ENCODE peak calls at places on chromosomes 4 and X, in ten cellular contexts. J, B, O, H, T, V, F, X, W and L are unnamed samples.

GRCh38 chr4:185304944-185305690 is 90.6 kb downstream of the LRP2BP start:
- DNase-seq in J (peak), B (peak), O (no peak), H (peak), T (no peak), V (peak), F (peak), X (peak), W (peak), L (peak)

GRCh38 chrX:9597361-9598035 is 132.6 kb downstream of the TBL1X start:
- DNase-seq in J (no peak), B (no peak), O (no peak), H (no peak), T (no peak), V (no peak), F (no peak), X (no peak), W (no peak), L (no peak)

GRCh38 chr4:7564242-7564641 is 129.5 kb upstream of the PSAPL1 start:
- DNase-seq in J (no peak), B (no peak), O (no peak), H (no peak), T (no peak), V (no peak), F (no peak), X (no peak), W (no peak), L (no peak)

GRCh38 chrX:47217121-47217851 is 1.2 kb upstream of the CDK16 start:
- DNase-seq in J (peak), B (peak), O (no peak), H (peak), T (no peak), V (peak), F (peak), X (peak), W (no peak), L (peak)

GRCh38 chr4:140754918-140755810 is 1.0 kb downstream of the TBC1D9 start:
- DNase-seq in J (no peak), B (no peak), O (no peak), H (no peak), T (no peak), V (no peak), F (no peak), X (no peak), W (no peak), L (no peak)

GRCh38 chr4:172481802-172482508 is 668.8 kb downstream of the GALNTL6 start:
- DNase-seq in J (no peak), B (no peak), O (no peak), H (no peak), T (no peak), V (no peak), F (no peak), X (no peak), W (no peak), L (no peak)

GRCh38 chr4:166839615-166840251 is 394.6 kb downstream of the SPOCK3 start:
- DNase-seq in J (no peak), B (no peak), O (no peak), H (no peak), T (no peak), V (no peak), F (no peak), X (no peak), W (no peak), L (no peak)

GRCh38 chr4:174156239-174156826 is 127.1 kb downstream of the FBXO8 start:
- DNase-seq in J (no peak), B (peak), O (no peak), H (no peak), T (no peak), V (peak), F (peak), X (no peak), W (no peak), L (peak)

GRCh38 chr4:82360298-82361177 is 13.3 kb downstream of the HNRNPD start:
- DNase-seq in J (no peak), B (peak), O (no peak), H (no peak), T (no peak), V (peak), F (no peak), X (peak), W (no peak), L (no peak)

GRCh38 chr4:15836362-15836761 is 58.2 kb downstream of the CD38 start:
- DNase-seq in J (no peak), B (no peak), O (no peak), H (no peak), T (no peak), V (no peak), F (no peak), X (no peak), W (no peak), L (no peak)

GRCh38 chr4:73662709-73663546 is 42.7 kb upstream of the RASSF6 start:
- DNase-seq in J (no peak), B (peak), O (no peak), H (no peak), T (no peak), V (peak), F (peak), X (no peak), W (no peak), L (no peak)

GRCh38 chr4:16126714-16127113 is 42.9 kb upstream of the PROM1 start:
- DNase-seq in J (no peak), B (no peak), O (no peak), H (no peak), T (no peak), V (no peak), F (no peak), X (no peak), W (no peak), L (no peak)

GRCh38 chr4:25113915-25114904 is 46.0 kb downstream of the SEPSECS start:
- DNase-seq in J (no peak), B (peak), O (no peak), H (no peak), T (peak), V (no peak), F (peak), X (no peak), W (no peak), L (no peak)

GRCh38 chr4:157075811-157076577 is at the start of gene GLRB:
- DNase-seq in J (peak), B (peak), O (no peak), H (peak), T (no peak), V (no peak), F (peak), X (peak), W (no peak), L (no peak)

GRCh38 chr4:829291-829690 is 3.4 kb upstream of the CPLX1 start:
- DNase-seq in J (peak), B (no peak), O (no peak), H (no peak), T (no peak), V (no peak), F (no peak), X (no peak), W (peak), L (no peak)

GRCh38 chrX:41333744-41333993 is 293 bp upstream of the DDX3X start:
- DNase-seq in J (no peak), B (peak), O (no peak), H (peak), T (no peak), V (peak), F (peak), X (no peak), W (no peak), L (peak)

GRCh38 chrX:150162141-150162540 is 201.0 kb upstream of the MAMLD1 start:
- DNase-seq in J (no peak), B (no peak), O (no peak), H (no peak), T (no peak), V (no peak), F (peak), X (no peak), W (no peak), L (no peak)

GRCh38 chr4:150699599-150699998 is 117.6 kb downstream of the MAB21L2 start:
- DNase-seq in J (no peak), B (no peak), O (no peak), H (no peak), T (no peak), V (no peak), F (peak), X (no peak), W (no peak), L (no peak)

GRCh38 chr4:165201806-165202205 is 5.6 kb upstream of the KLHL2 start:
- DNase-seq in J (no peak), B (peak), O (no peak), H (no peak), T (no peak), V (no peak), F (peak), X (no peak), W (no peak), L (no peak)

GRCh38 chr4:41160010-41160789 is 54.1 kb downstream of the APBB2 start:
- DNase-seq in J (no peak), B (peak), O (no peak), H (no peak), T (peak), V (no peak), F (peak), X (no peak), W (peak), L (no peak)

GRCh38 chr4:24282446-24282845 is 301.9 kb downstream of the DHX15 start:
- DNase-seq in J (no peak), B (no peak), O (no peak), H (no peak), T (no peak), V (no peak), F (no peak), X (no peak), W (no peak), L (no peak)

GRCh38 chrX:37509349-37509748 is 62.1 kb upstream of the LANCL3 start:
- DNase-seq in J (no peak), B (peak), O (no peak), H (no peak), T (no peak), V (peak), F (no peak), X (peak), W (no peak), L (no peak)

GRCh38 chr4:145567471-145567870 is 51.7 kb upstream of the MMAA start:
- DNase-seq in J (no peak), B (no peak), O (no peak), H (no peak), T (no peak), V (no peak), F (no peak), X (no peak), W (no peak), L (no peak)

GRCh38 chr4:3644849-3645627 is 112.8 kb upstream of the LRPAP1 start:
- DNase-seq in J (no peak), B (peak), O (no peak), H (no peak), T (peak), V (peak), F (peak), X (no peak), W (no peak), L (no peak)

GRCh38 chr4:142824368-142824767 is 21.7 kb downstream of the INPP4B start:
- DNase-seq in J (no peak), B (peak), O (no peak), H (no peak), T (no peak), V (no peak), F (peak), X (no peak), W (no peak), L (no peak)

GRCh38 chr4:146029939-146030710 is 91.5 kb upstream of the ZNF827 start:
- DNase-seq in J (no peak), B (no peak), O (peak), H (peak), T (no peak), V (no peak), F (no peak), X (no peak), W (no peak), L (no peak)

DNA sequence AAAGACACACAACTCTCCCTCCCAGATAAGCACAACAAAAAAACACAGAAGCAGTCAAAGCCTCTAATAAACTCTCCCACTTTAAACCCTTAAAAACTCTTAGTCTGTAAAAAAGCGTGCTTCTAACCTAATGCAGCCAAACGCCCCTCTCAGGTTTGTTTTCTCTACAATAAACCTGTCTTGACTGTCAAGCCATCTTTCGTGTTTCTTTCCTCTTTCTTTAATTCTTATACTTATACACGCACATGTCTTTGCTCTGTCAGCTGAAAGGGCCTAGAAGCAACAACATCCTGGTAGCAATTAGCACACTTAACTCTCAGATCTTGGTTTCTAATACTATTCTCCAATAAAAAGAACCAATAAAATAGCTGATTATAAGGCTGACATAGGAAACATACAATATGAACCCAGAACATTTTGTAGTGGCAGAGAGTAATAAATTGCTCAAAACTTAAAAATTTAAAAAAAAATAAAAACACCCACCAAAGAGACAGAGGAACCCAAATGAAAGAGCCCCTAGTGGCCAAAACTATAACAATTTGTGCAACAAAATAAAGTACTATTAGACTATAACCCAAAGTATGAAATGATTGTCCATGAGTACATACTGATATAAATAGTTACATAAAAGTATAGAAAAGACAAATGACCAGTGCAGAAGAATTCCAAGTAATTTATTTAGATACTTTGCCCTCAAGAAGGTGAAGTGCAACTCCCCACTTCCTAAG is 440.4 kb upstream of the ADGRL3 start:
- DNase-seq in J (no peak), B (no peak), O (no peak), H (no peak), T (no peak), V (no peak), F (no peak), X (no peak), W (no peak), L (no peak)
- TF ChIP-seq CTCF in J (no peak), B (peak), O (no peak), H (no peak), T (peak), V (peak), F (no peak), X (peak), W (no peak), L (peak)

DNA sequence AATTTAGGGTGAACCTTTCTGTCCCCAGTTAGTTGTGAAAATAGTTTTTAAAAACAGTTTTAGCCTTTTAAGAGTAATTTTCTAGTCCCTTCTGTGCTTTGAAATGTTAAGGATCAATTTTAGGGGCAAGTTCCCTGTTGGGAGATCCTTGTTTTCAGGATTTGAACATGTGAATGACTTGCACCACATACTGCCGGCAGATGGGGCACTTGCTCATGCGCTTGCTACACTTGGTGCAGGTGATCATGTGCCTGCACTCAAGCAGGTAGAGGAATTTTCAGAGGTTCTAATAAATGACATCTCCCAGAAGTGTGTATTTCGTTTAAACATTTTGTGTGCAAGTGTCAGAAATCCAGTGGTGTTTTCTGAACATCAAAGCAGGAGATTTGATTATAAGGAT is 195.9 kb downstream of the CHM start:
- DNase-seq in J (peak), B (peak), O (no peak), H (peak), T (no peak), V (no peak), F (no peak), X (peak), W (peak), L (no peak)
- TF ChIP-seq CTCF in J (peak), B (peak), O (no peak), H (peak), T (peak), V (no peak), F (peak), X (no peak), W (no peak), L (peak)

GRCh38 chrX:130299279-130300009 is 30.7 kb upstream of the ZNF280C start:
- DNase-seq in J (no peak), B (no peak), O (no peak), H (peak), T (no peak), V (no peak), F (no peak), X (no peak), W (no peak), L (no peak)

GRCh38 chrX:130300010-130300282 is 31.2 kb upstream of the ZNF280C start:
- DNase-seq in J (no peak), B (no peak), O (no peak), H (no peak), T (no peak), V (no peak), F (no peak), X (no peak), W (no peak), L (no peak)

GRCh38 chrX:130301405-130301804 is 32.7 kb upstream of the ZNF280C start:
- DNase-seq in J (no peak), B (no peak), O (no peak), H (no peak), T (no peak), V (no peak), F (no peak), X (no peak), W (no peak), L (no peak)

GRCh38 chrX:130304587-130305368 is 34.9 kb upstream of the SLC25A14 start:
- DNase-seq in J (no peak), B (no peak), O (no peak), H (no peak), T (no peak), V (no peak), F (no peak), X (no peak), W (no peak), L (no peak)
- TF ChIP-seq CTCF in J (no peak), B (no peak), O (no peak), H (no peak), T (no peak), V (no peak), F (no peak), X (no peak), W (no peak), L (no peak)

DNA sequence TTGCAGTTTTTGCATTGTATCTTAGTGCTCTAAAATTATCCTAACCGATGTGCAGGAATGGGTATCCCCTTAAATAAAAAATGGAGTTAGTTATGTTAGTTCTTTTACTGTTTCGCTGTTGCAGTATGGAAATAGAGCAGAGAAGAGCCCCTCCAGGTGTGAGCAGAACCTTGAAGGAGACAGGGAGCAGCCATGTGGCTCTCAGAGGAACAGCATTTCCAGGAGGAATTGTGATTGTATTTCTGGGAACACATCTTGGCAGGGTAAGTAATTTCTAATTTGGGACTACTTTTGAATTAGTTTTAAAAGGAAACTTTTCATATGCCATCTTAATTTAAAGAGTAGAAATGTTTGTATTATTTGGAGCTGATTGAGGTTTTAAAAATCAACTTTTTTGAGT is 5.3 kb upstream of the CCDC158 start:
- DNase-seq in J (no peak), B (peak), O (no peak), H (no peak), T (no peak), V (no peak), F (no peak), X (no peak), W (no peak), L (no peak)
- TF ChIP-seq CTCF in J (no peak), B (no peak), O (no peak), H (peak), T (no peak), V (no peak), F (no peak), X (no peak), W (no peak), L (no peak)